ENCODE peak calls at places on chromosomes 3 and 15, in eight cellular contexts. X is esophagus muscularis mucosa, G is SK-N-SH, K is HepG2, Y is transverse colon, S is stomach, V is upper lobe of left lung, Z is H1. U is an unnamed sample.
A peak's percentile ranks its signal among the peaks of the same experiment; 100 is the strongest.

GRCh38 chr15:57079446-57079845 is 161.0 kb downstream of the TCF12 start:
- DNase-seq in X (no peak), G (no peak), K (no peak), Y (no peak), S (no peak), V (no peak), Z (no peak), U (no peak)

GRCh38 chr3:15796771-15797599 is 794 bp downstream of the ANKRD28 start:
- DNase-seq in X (no peak), G (peak; percentile 9), K (peak; percentile 52), Y (no peak), S (no peak), V (no peak), Z (no peak), U (no peak)

GRCh38 chr3:52238761-52239701 is at the start of gene TWF2:
- DNase-seq in X (no peak), G (peak; percentile 99), K (peak; percentile 56), Y (peak; percentile 85), S (peak; percentile 81), V (peak; percentile 84), Z (peak; percentile 87), U (peak; percentile 89)

GRCh38 chr15:70259030-70259424 is 161.3 kb upstream of the TLE3 start:
- DNase-seq in X (peak; percentile 94), G (no peak), K (no peak), Y (peak; percentile 65), S (peak; percentile 79), V (peak; percentile 90), Z (no peak), U (peak; percentile 88)

GRCh38 chr3:169863458-169863899 is 6.3 kb downstream of the LRRC31 start:
- DNase-seq in X (no peak), G (peak; percentile 64), K (peak; percentile 55), Y (peak; percentile 85), S (peak; percentile 84), V (peak; percentile 69), Z (peak; percentile 87), U (peak; percentile 69)

GRCh38 chr3:44055951-44056350 is 185.7 kb upstream of the TOPAZ1 start:
- DNase-seq in X (no peak), G (no peak), K (no peak), Y (no peak), S (no peak), V (no peak), Z (no peak), U (no peak)

GRCh38 chr3:79844176-79844575 is 76.4 kb upstream of the ROBO1 start:
- DNase-seq in X (no peak), G (no peak), K (no peak), Y (no peak), S (no peak), V (no peak), Z (no peak), U (no peak)

GRCh38 chr3:137199678-137200077 is 241.9 kb downstream of the IL20RB start:
- DNase-seq in X (no peak), G (no peak), K (no peak), Y (no peak), S (no peak), V (no peak), Z (no peak), U (no peak)

GRCh38 chr15:73493936-73494335 is 51.0 kb downstream of the REC114 start:
- DNase-seq in X (no peak), G (no peak), K (no peak), Y (no peak), S (no peak), V (no peak), Z (no peak), U (no peak)

GRCh38 chr3:74639681-74640080 is 25.2 kb upstream of the CNTN3 start:
- DNase-seq in X (no peak), G (no peak), K (no peak), Y (no peak), S (no peak), V (no peak), Z (no peak), U (no peak)

GRCh38 chr3:54986294-54986693 is 58.4 kb upstream of the LRTM1 start:
- DNase-seq in X (no peak), G (no peak), K (no peak), Y (no peak), S (no peak), V (no peak), Z (no peak), U (no peak)

GRCh38 chr3:15331606-15332404 is 581 bp downstream of the SH3BP5 start:
- DNase-seq in X (no peak), G (peak; percentile 77), K (no peak), Y (peak; percentile 46), S (peak; percentile 32), V (peak; percentile 50), Z (no peak), U (peak; percentile 84)

GRCh38 chr3:134797080-134797801 is 2.2 kb downstream of the EPHB1 start:
- DNase-seq in X (peak; percentile 53), G (peak; percentile 34), K (no peak), Y (no peak), S (no peak), V (no peak), Z (peak; percentile 64), U (no peak)

GRCh38 chr15:33968224-33968623 is at the start of gene CHRM5:
- DNase-seq in X (no peak), G (peak; percentile 35), K (no peak), Y (no peak), S (no peak), V (no peak), Z (no peak), U (no peak)

GRCh38 chr3:61985020-61985419 is 388.3 kb downstream of the FEZF2 start:
- DNase-seq in X (no peak), G (no peak), K (no peak), Y (no peak), S (no peak), V (no peak), Z (no peak), U (no peak)

GRCh38 chr3:185423178-185423577 is 60.2 kb downstream of the MAP3K13 start:
- DNase-seq in X (no peak), G (no peak), K (no peak), Y (peak; percentile 29), S (peak; percentile 30), V (peak; percentile 41), Z (no peak), U (no peak)

GRCh38 chr3:196336319-196337145 is 1.7 kb downstream of the TM4SF19 start:
- DNase-seq in X (no peak), G (no peak), K (no peak), Y (no peak), S (no peak), V (no peak), Z (no peak), U (no peak)

GRCh38 chr3:171622126-171622525 is 161.9 kb upstream of the TNIK start:
- DNase-seq in X (no peak), G (no peak), K (no peak), Y (no peak), S (no peak), V (no peak), Z (no peak), U (no peak)

GRCh38 chr15:88334436-88334835 is 77.9 kb upstream of the NTRK3 start:
- DNase-seq in X (no peak), G (no peak), K (no peak), Y (no peak), S (no peak), V (no peak), Z (no peak), U (no peak)

GRCh38 chr3:101381809-101382208 is 61.4 kb upstream of the IMPG2 start:
- DNase-seq in X (no peak), G (peak; percentile 25), K (peak; percentile 23), Y (no peak), S (no peak), V (no peak), Z (no peak), U (no peak)

GRCh38 chr15:70569139-70569717 is 194.1 kb downstream of the UACA start:
- DNase-seq in X (no peak), G (peak; percentile 44), K (peak; percentile 68), Y (no peak), S (peak; percentile 43), V (no peak), Z (no peak), U (no peak)

GRCh38 chr3:24305795-24306467 is 188.7 kb downstream of the THRB start:
- DNase-seq in X (no peak), G (no peak), K (no peak), Y (no peak), S (no peak), V (no peak), Z (peak; percentile 53), U (no peak)

GRCh38 chr15:82805994-82806406 is at the start of gene FSD2:
- DNase-seq in X (no peak), G (no peak), K (no peak), Y (peak; percentile 11), S (no peak), V (peak; percentile 75), Z (no peak), U (no peak)

GRCh38 chr15:92001307-92001706 is 147.8 kb downstream of the SLCO3A1 start:
- DNase-seq in X (no peak), G (no peak), K (no peak), Y (no peak), S (no peak), V (no peak), Z (no peak), U (no peak)

GRCh38 chr3:128278761-128279593 is 125.7 kb downstream of the EEFSEC start:
- DNase-seq in X (no peak), G (peak; percentile 88), K (no peak), Y (peak; percentile 25), S (peak; percentile 62), V (no peak), Z (peak; percentile 59), U (peak; percentile 87)
- TF ChIP-seq EP300 in X (no peak), G (peak; percentile 90), K (no peak), Y (no peak), S (no peak), V (no peak), Z (no peak), U (no peak)

GRCh38 chr15:60392601-60392985 is 5.2 kb downstream of the ANXA2 start:
- DNase-seq in X (no peak), G (no peak), K (peak; percentile 77), Y (peak; percentile 23), S (no peak), V (no peak), Z (no peak), U (no peak)
- H3K27ac ChIP-seq in X (peak overlapping the region; percentile 94), G (peak overlapping the region; percentile 99), K (peak overlapping the region; percentile 96), Y (peak overlapping the region; percentile 99), S (peak overlapping the region; percentile 25), V (peak overlapping the region; percentile 99), Z (no peak overlapping the region), U (peak overlapping the region; percentile 99)

GRCh38 chr3:90180543-90180942 is 1073.1 kb downstream of the EPHA3 start:
- DNase-seq in X (no peak), G (no peak), K (no peak), Y (no peak), S (no peak), V (no peak), Z (no peak), U (no peak)
- TF ChIP-seq POLR2AphosphoS5 in X (no peak), G (no peak), K (no peak), Y (no peak), S (no peak), V (no peak), Z (no peak), U (no peak)

DNA sequence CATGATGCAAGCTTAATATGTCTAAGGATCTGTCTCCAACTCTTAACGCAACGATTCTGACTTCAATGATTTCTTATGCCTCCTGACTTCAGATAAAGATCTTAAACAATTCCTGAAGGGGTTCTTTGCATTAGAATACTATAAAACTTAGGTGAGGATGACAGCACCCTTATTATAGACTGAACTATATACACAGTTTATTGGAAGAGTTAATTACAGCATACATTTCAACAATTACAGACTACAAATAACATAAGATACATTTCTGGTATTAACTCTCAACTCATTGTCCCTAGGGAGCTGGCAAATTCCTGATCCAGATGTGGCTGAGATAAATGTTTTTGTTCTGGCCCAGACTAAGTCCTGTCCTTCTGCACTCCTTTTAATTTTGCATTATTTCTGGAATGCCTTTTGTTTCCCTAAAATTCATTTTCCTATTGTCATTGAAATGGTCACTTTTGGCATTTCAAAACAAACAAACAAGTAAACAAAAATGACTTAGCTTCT is 155.5 kb upstream of the TMC3 start:
- DNase-seq in X (no peak), G (no peak), K (no peak), Y (no peak), S (no peak), V (no peak), Z (no peak), U (no peak)
- TF ChIP-seq EP300 in X (no peak), G (no peak), K (no peak), Y (no peak), S (no peak), V (no peak), Z (no peak), U (no peak)